ENCODE peak calls at places on chromosomes 12 and 14, in four cellular contexts. One of them, this sample, is unnamed.

GRCh38 chr14:72745991-72746980 is 147.6 kb downstream of the DPF3 start:
- DNase-seq in neural crest cell: no peak
- DNase-seq in aorta: no peak
- DNase-seq in omental fat pad: no peak
- DNase-seq in this sample: no peak

GRCh38 chr14:74437654-74438053 is 11.6 kb upstream of the SYNDIG1L start:
- DNase-seq in neural crest cell: no peak
- DNase-seq in aorta: no peak
- DNase-seq in omental fat pad: no peak
- DNase-seq in this sample: no peak

GRCh38 chr14:95041477-95042020 is 115.8 kb downstream of the DICER1 start:
- DNase-seq in neural crest cell: no peak
- DNase-seq in aorta: no peak
- DNase-seq in omental fat pad: no peak
- DNase-seq in this sample: no peak

GRCh38 chr12:4943938-4944284 is 34.2 kb downstream of the KCNA1 start:
- DNase-seq in neural crest cell: no peak
- DNase-seq in aorta: no peak
- DNase-seq in omental fat pad: no peak
- DNase-seq in this sample: peak

GRCh38 chr12:64006211-64006610 is 161.7 kb downstream of the SRGAP1 start:
- DNase-seq in neural crest cell: no peak
- DNase-seq in aorta: no peak
- DNase-seq in omental fat pad: no peak
- DNase-seq in this sample: no peak

GRCh38 chr14:77761205-77761931 is 412 bp upstream of the SNW1 start:
- DNase-seq in neural crest cell: peak
- DNase-seq in aorta: no peak
- DNase-seq in omental fat pad: no peak
- DNase-seq in this sample: no peak

GRCh38 chr12:116123511-116124258 is 153.8 kb downstream of the MED13L start:
- DNase-seq in neural crest cell: peak
- DNase-seq in aorta: no peak
- DNase-seq in omental fat pad: no peak
- DNase-seq in this sample: peak

GRCh38 chr12:82833461-82833860 is 146.8 kb downstream of the TMTC2 start:
- DNase-seq in neural crest cell: no peak
- DNase-seq in aorta: no peak
- DNase-seq in omental fat pad: no peak
- DNase-seq in this sample: no peak

GRCh38 chr12:131672941-131673330 is 38.0 kb upstream of the SFSWAP start:
- DNase-seq in neural crest cell: no peak
- DNase-seq in aorta: peak
- DNase-seq in omental fat pad: no peak
- DNase-seq in this sample: no peak

GRCh38 chr12:4307593-4308333 is 13.2 kb upstream of the TIGAR start:
- DNase-seq in neural crest cell: peak
- DNase-seq in aorta: peak
- DNase-seq in omental fat pad: peak
- DNase-seq in this sample: no peak

GRCh38 chr12:124925117-124925516 is 10.7 kb upstream of the UBC start:
- DNase-seq in neural crest cell: no peak
- DNase-seq in aorta: peak
- DNase-seq in omental fat pad: no peak
- DNase-seq in this sample: no peak

GRCh38 chr14:23054000-23054811 is 3.1 kb downstream of the CDH24 start:
- DNase-seq in neural crest cell: no peak
- DNase-seq in aorta: peak
- DNase-seq in omental fat pad: no peak
- DNase-seq in this sample: no peak

GRCh38 chr14:105487986-105488777 is 1.5 kb downstream of the CRIP1 start:
- DNase-seq in neural crest cell: no peak
- DNase-seq in aorta: no peak
- DNase-seq in omental fat pad: no peak
- DNase-seq in this sample: no peak

GRCh38 chr14:68695326-68695768 is 97.5 kb downstream of the ZFP36L1 start:
- DNase-seq in neural crest cell: no peak
- DNase-seq in aorta: no peak
- DNase-seq in omental fat pad: peak
- DNase-seq in this sample: peak

GRCh38 chr12:132040906-132041606 is 91.3 kb downstream of the EP400 start:
- DNase-seq in neural crest cell: no peak
- DNase-seq in aorta: no peak
- DNase-seq in omental fat pad: no peak
- DNase-seq in this sample: no peak

GRCh38 chr12:110677206-110677911 is 11.6 kb downstream of the HVCN1 start:
- DNase-seq in neural crest cell: no peak
- DNase-seq in aorta: no peak
- DNase-seq in omental fat pad: no peak
- DNase-seq in this sample: peak

This sample was measured in GM06990.